ENCODE peak calls at places on chromosome 17, in ten cellular contexts. One of them, this sample, is unnamed.

GRCh38 chr17:35713069-35713728 is 18.2 kb upstream of the RASL10B start:
- DNase-seq in breast epithelium: no peak
- DNase-seq in GM12891: no peak
- DNase-seq in spleen: no peak
- DNase-seq in H1: no peak
- DNase-seq in suprapubic skin: no peak
- DNase-seq in HepG2: peak
- DNase-seq in GM12892: no peak
- DNase-seq in HCT116: no peak
- DNase-seq in sigmoid colon: no peak
- DNase-seq in this sample: peak

GRCh38 chr17:63937319-63937718 is 5.2 kb upstream of the CD79B start:
- DNase-seq in breast epithelium: no peak
- DNase-seq in GM12891: no peak
- DNase-seq in spleen: no peak
- DNase-seq in H1: no peak
- DNase-seq in suprapubic skin: no peak
- DNase-seq in HepG2: no peak
- DNase-seq in GM12892: no peak
- DNase-seq in HCT116: no peak
- DNase-seq in sigmoid colon: no peak
- DNase-seq in this sample: no peak

GRCh38 chr17:28394717-28395116 is 11.3 kb downstream of the SLC46A1 start:
- DNase-seq in breast epithelium: no peak
- DNase-seq in GM12891: no peak
- DNase-seq in spleen: no peak
- DNase-seq in H1: no peak
- DNase-seq in suprapubic skin: no peak
- DNase-seq in HepG2: no peak
- DNase-seq in GM12892: no peak
- DNase-seq in HCT116: no peak
- DNase-seq in sigmoid colon: no peak
- DNase-seq in this sample: peak

GRCh38 chr17:79832211-79833109 is 6.8 kb downstream of the CBX4 start:
- DNase-seq in breast epithelium: no peak
- DNase-seq in GM12891: no peak
- DNase-seq in spleen: no peak
- DNase-seq in H1: no peak
- DNase-seq in suprapubic skin: no peak
- DNase-seq in HepG2: peak
- DNase-seq in GM12892: no peak
- DNase-seq in HCT116: no peak
- DNase-seq in sigmoid colon: peak
- DNase-seq in this sample: no peak

GRCh38 chr17:21129023-21129681 is 2.4 kb downstream of the DHRS7B start:
- DNase-seq in breast epithelium: no peak
- DNase-seq in GM12891: no peak
- DNase-seq in spleen: no peak
- DNase-seq in H1: no peak
- DNase-seq in suprapubic skin: no peak
- DNase-seq in HepG2: peak
- DNase-seq in GM12892: no peak
- DNase-seq in HCT116: no peak
- DNase-seq in sigmoid colon: no peak
- DNase-seq in this sample: peak

GRCh38 chr17:79338142-79338541 is 263.5 kb downstream of the ENGASE start:
- DNase-seq in breast epithelium: no peak
- DNase-seq in GM12891: no peak
- DNase-seq in spleen: no peak
- DNase-seq in H1: no peak
- DNase-seq in suprapubic skin: no peak
- DNase-seq in HepG2: no peak
- DNase-seq in GM12892: no peak
- DNase-seq in HCT116: no peak
- DNase-seq in sigmoid colon: no peak
- DNase-seq in this sample: no peak

GRCh38 chr17:78935419-78936323 is 10.5 kb upstream of the TIMP2 start:
- DNase-seq in breast epithelium: no peak
- DNase-seq in GM12891: no peak
- DNase-seq in spleen: no peak
- DNase-seq in H1: no peak
- DNase-seq in suprapubic skin: peak
- DNase-seq in HepG2: no peak
- DNase-seq in GM12892: no peak
- DNase-seq in HCT116: no peak
- DNase-seq in sigmoid colon: peak
- DNase-seq in this sample: peak

GRCh38 chr17:36856169-36856568 is 81.1 kb upstream of the LHX1 start:
- DNase-seq in breast epithelium: no peak
- DNase-seq in GM12891: no peak
- DNase-seq in spleen: no peak
- DNase-seq in H1: no peak
- DNase-seq in suprapubic skin: no peak
- DNase-seq in HepG2: no peak
- DNase-seq in GM12892: no peak
- DNase-seq in HCT116: no peak
- DNase-seq in sigmoid colon: no peak
- DNase-seq in this sample: no peak

GRCh38 chr17:50043290-50044148 is 12.4 kb upstream of the ITGA3 start:
- DNase-seq in breast epithelium: peak
- DNase-seq in GM12891: no peak
- DNase-seq in spleen: peak
- DNase-seq in H1: no peak
- DNase-seq in suprapubic skin: no peak
- DNase-seq in HepG2: no peak
- DNase-seq in GM12892: no peak
- DNase-seq in HCT116: no peak
- DNase-seq in sigmoid colon: no peak
- DNase-seq in this sample: peak

GRCh38 chr17:64984776-64985521 is 65.7 kb upstream of the LRRC37A3 start:
- DNase-seq in breast epithelium: no peak
- DNase-seq in GM12891: no peak
- DNase-seq in spleen: no peak
- DNase-seq in H1: no peak
- DNase-seq in suprapubic skin: no peak
- DNase-seq in HepG2: peak
- DNase-seq in GM12892: no peak
- DNase-seq in HCT116: no peak
- DNase-seq in sigmoid colon: no peak
- DNase-seq in this sample: peak

GRCh38 chr17:83133302-83134121 is 54.1 kb downstream of the METRNL start:
- DNase-seq in breast epithelium: peak
- DNase-seq in GM12891: no peak
- DNase-seq in spleen: peak
- DNase-seq in H1: no peak
- DNase-seq in suprapubic skin: peak
- DNase-seq in HepG2: no peak
- DNase-seq in GM12892: no peak
- DNase-seq in HCT116: no peak
- DNase-seq in sigmoid colon: peak
- DNase-seq in this sample: no peak

DNA sequence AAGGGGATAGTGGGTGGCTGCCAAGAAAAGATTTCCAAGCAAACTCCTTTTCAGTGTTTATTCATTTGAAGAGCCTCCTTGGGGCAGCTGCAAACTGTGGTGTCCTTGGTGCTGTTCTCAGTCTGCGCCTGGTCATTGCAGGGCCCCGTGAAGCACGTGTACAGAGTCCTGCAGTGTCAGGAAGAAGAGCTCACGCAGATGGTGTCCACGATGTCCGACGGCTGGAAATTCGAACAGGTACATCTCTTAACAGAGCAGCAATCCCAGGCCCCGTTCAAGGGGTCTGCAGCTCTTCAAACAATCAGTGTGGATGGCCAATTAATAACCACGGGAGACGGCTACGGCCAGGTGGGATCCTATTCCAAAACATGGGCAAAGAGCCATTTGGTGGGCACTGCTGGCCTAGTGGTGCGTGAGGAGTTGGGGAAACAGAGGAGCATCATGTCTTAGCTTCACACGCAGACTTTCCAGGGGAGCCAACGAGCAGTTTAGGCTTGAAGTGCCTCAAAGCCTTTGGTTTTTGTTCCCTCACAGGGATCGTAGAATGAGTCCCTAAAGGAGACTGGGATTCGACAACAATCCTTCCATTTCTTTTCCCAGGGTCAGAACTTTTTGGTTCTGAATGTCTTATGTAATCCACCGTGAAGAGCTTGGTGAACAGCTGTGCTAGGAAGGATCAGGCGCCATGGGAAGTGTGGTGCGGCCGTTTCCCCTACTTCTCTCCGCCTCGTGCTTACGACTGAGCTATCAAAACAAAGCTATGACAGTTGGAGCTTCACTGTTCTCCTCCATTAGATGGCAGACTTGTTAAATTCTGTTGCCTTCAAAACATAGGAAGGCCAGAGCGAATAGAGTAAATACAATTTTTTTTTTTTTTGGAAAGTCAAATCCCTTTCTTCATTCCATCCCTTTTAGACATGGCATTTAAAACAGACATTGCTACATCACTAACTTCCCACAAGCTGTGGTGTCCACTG is 12.6 kb downstream of the KCTD2 start:
- DNase-seq in breast epithelium: no peak
- DNase-seq in GM12891: no peak
- DNase-seq in spleen: no peak
- DNase-seq in H1: no peak
- DNase-seq in suprapubic skin: no peak
- DNase-seq in HepG2: peak
- DNase-seq in GM12892: no peak
- DNase-seq in HCT116: no peak
- DNase-seq in sigmoid colon: peak
- DNase-seq in this sample: peak
- TF ChIP-seq POLR2AphosphoS5 in breast epithelium: no peak
- TF ChIP-seq POLR2AphosphoS5 in GM12891: no peak
- TF ChIP-seq POLR2AphosphoS5 in spleen: no peak
- TF ChIP-seq POLR2AphosphoS5 in H1: no peak
- TF ChIP-seq POLR2AphosphoS5 in suprapubic skin: no peak
- TF ChIP-seq POLR2AphosphoS5 in HepG2: no peak
- TF ChIP-seq POLR2AphosphoS5 in GM12892: no peak
- TF ChIP-seq POLR2AphosphoS5 in HCT116: no peak
- TF ChIP-seq POLR2AphosphoS5 in sigmoid colon: no peak
- TF ChIP-seq POLR2AphosphoS5 in this sample: no peak

GRCh38 chr17:57462007-57462579 is 205.8 kb downstream of the MSI2 start:
- DNase-seq in breast epithelium: no peak
- DNase-seq in GM12891: no peak
- DNase-seq in spleen: peak
- DNase-seq in H1: no peak
- DNase-seq in suprapubic skin: no peak
- DNase-seq in HepG2: no peak
- DNase-seq in GM12892: no peak
- DNase-seq in HCT116: no peak
- DNase-seq in sigmoid colon: no peak
- DNase-seq in this sample: no peak
- TF ChIP-seq POLR2A in breast epithelium: no peak
- TF ChIP-seq POLR2A in GM12891: peak
- TF ChIP-seq POLR2A in spleen: no peak
- TF ChIP-seq POLR2A in H1: no peak
- TF ChIP-seq POLR2A in suprapubic skin: no peak
- TF ChIP-seq POLR2A in HepG2: no peak
- TF ChIP-seq POLR2A in GM12892: no peak
- TF ChIP-seq POLR2A in HCT116: no peak
- TF ChIP-seq POLR2A in sigmoid colon: no peak
- TF ChIP-seq POLR2A in this sample: no peak

GRCh38 chr17:2947996-2948550 is 115.3 kb downstream of the OR1D5 start:
- DNase-seq in breast epithelium: peak
- DNase-seq in GM12891: no peak
- DNase-seq in spleen: peak
- DNase-seq in H1: no peak
- DNase-seq in suprapubic skin: no peak
- DNase-seq in HepG2: no peak
- DNase-seq in GM12892: no peak
- DNase-seq in HCT116: no peak
- DNase-seq in sigmoid colon: no peak
- DNase-seq in this sample: no peak

GRCh38 chr17:2950846-2951245 is 112.6 kb downstream of the OR1D5 start:
- DNase-seq in breast epithelium: peak
- DNase-seq in GM12891: no peak
- DNase-seq in spleen: peak
- DNase-seq in H1: no peak
- DNase-seq in suprapubic skin: peak
- DNase-seq in HepG2: no peak
- DNase-seq in GM12892: no peak
- DNase-seq in HCT116: no peak
- DNase-seq in sigmoid colon: no peak
- DNase-seq in this sample: no peak

GRCh38 chr17:2948721-2949468 is 114.5 kb downstream of the OR1D5 start:
- DNase-seq in breast epithelium: peak
- DNase-seq in GM12891: no peak
- DNase-seq in spleen: peak
- DNase-seq in H1: no peak
- DNase-seq in suprapubic skin: no peak
- DNase-seq in HepG2: no peak
- DNase-seq in GM12892: no peak
- DNase-seq in HCT116: no peak
- DNase-seq in sigmoid colon: no peak
- DNase-seq in this sample: no peak

GRCh38 chr17:2947588-2947950 is 115.8 kb downstream of the OR1D5 start:
- DNase-seq in breast epithelium: no peak
- DNase-seq in GM12891: no peak
- DNase-seq in spleen: peak
- DNase-seq in H1: no peak
- DNase-seq in suprapubic skin: no peak
- DNase-seq in HepG2: no peak
- DNase-seq in GM12892: no peak
- DNase-seq in HCT116: no peak
- DNase-seq in sigmoid colon: no peak
- DNase-seq in this sample: no peak

DNA sequence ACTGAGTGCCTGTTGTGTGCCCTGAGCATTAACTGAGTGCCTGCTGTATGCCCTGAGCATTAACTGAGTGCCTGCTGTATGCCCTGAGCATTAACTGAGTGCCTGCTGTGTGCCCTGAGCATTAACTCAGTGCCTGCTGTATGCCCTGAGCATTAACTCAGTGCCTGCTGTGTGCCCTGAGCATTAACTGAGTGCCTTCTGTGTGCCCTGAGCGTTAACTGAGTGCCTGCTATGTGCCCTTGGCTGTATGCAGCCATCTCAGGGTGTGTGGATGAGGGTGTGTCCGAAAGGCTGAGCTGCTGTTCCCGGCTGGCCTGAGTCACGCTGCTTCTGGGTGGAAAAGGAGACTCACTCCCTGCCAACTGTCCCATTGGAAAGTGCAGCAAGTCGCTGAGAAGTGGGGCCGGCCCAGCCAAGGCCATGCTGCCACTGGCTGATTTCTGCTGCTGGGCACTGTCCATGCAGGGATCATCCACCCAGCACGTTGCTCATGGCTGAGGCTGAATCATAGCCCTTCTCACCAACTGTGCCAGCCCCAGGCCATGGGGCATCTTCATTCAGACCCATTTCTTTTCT is 113.8 kb downstream of the OR1D5 start:
- DNase-seq in breast epithelium: peak
- DNase-seq in GM12891: no peak
- DNase-seq in spleen: peak
- DNase-seq in H1: no peak
- DNase-seq in suprapubic skin: peak
- DNase-seq in HepG2: no peak
- DNase-seq in GM12892: no peak
- DNase-seq in HCT116: peak
- DNase-seq in sigmoid colon: no peak
- DNase-seq in this sample: no peak
- TF ChIP-seq POLR2AphosphoS5 in breast epithelium: no peak
- TF ChIP-seq POLR2AphosphoS5 in GM12891: no peak
- TF ChIP-seq POLR2AphosphoS5 in spleen: no peak
- TF ChIP-seq POLR2AphosphoS5 in H1: no peak
- TF ChIP-seq POLR2AphosphoS5 in suprapubic skin: no peak
- TF ChIP-seq POLR2AphosphoS5 in HepG2: no peak
- TF ChIP-seq POLR2AphosphoS5 in GM12892: no peak
- TF ChIP-seq POLR2AphosphoS5 in HCT116: peak
- TF ChIP-seq POLR2AphosphoS5 in sigmoid colon: no peak
- TF ChIP-seq POLR2AphosphoS5 in this sample: no peak

GRCh38 chr17:75518201-75518600 is 1.9 kb downstream of the TSEN54 start:
- DNase-seq in breast epithelium: no peak
- DNase-seq in GM12891: no peak
- DNase-seq in spleen: no peak
- DNase-seq in H1: no peak
- DNase-seq in suprapubic skin: no peak
- DNase-seq in HepG2: no peak
- DNase-seq in GM12892: no peak
- DNase-seq in HCT116: no peak
- DNase-seq in sigmoid colon: no peak
- DNase-seq in this sample: no peak
- TF ChIP-seq POLR2A in breast epithelium: no peak
- TF ChIP-seq POLR2A in GM12891: no peak
- TF ChIP-seq POLR2A in spleen: no peak
- TF ChIP-seq POLR2A in H1: no peak
- TF ChIP-seq POLR2A in suprapubic skin: no peak
- TF ChIP-seq POLR2A in HepG2: no peak
- TF ChIP-seq POLR2A in GM12892: no peak
- TF ChIP-seq POLR2A in HCT116: no peak
- TF ChIP-seq POLR2A in sigmoid colon: no peak
- TF ChIP-seq POLR2A in this sample: no peak

This sample was measured in endothelial cell of umbilical vein.